ENCODE peak calls at places on chromosomes 4 and X, in six cellular contexts. E, N, Q, J, X and R are unnamed samples.

GRCh38 chr4:159201168-159201567 is 98.3 kb downstream of the RAPGEF2 start:
- DNase-seq in E (no peak), N (no peak), J (no peak), Q (no peak), X (no peak), R (no peak)

GRCh38 chrX:109928596-109929335 is 74.1 kb upstream of the TMEM164 start:
- DNase-seq in N (no peak), Q (no peak), E (no peak), X (no peak), J (no peak), R (no peak)

GRCh38 chrX:37986893-37987292 is 19.5 kb upstream of the SYTL5 start:
- DNase-seq in N (no peak), Q (no peak), J (no peak), E (no peak), X (no peak), R (no peak)

GRCh38 chrX:48793935-48794334 is 7.5 kb downstream of the GATA1 start:
- DNase-seq in Q (no peak), X (no peak), N (no peak), E (no peak), J (no peak), R (no peak)

GRCh38 chr4:88060431-88060830 is 53.0 kb downstream of the PKD2 start:
- DNase-seq in Q (no peak), X (no peak), N (no peak), J (no peak), E (no peak), R (no peak)

GRCh38 chr4:165814256-165815010 is 58.6 kb upstream of the TLL1 start:
- DNase-seq in N (no peak), J (no peak), Q (no peak), X (no peak), E (no peak), R (no peak)

GRCh38 chrX:121283921-121284320 is 236.5 kb downstream of the GLUD2 start:
- DNase-seq in X (no peak), J (no peak), N (no peak), E (no peak), Q (no peak), R (no peak)

GRCh38 chrX:67094061-67094460 is 449.8 kb upstream of the AR start:
- DNase-seq in E (no peak), X (no peak), Q (no peak), N (no peak), J (no peak), R (no peak)

GRCh38 chr4:40307627-40308497 is 27.3 kb upstream of the CHRNA9 start:
- DNase-seq in X (peak; percentile 65), E (no peak), J (peak; percentile 33), N (no peak), Q (peak; percentile 67), R (no peak)

GRCh38 chrX:18607966-18608365 is 63.9 kb downstream of the RS1 start:
- DNase-seq in N (no peak), E (no peak), Q (no peak), J (no peak), X (no peak), R (no peak)

GRCh38 chrX:121191779-121192178 is 144.4 kb downstream of the GLUD2 start:
- DNase-seq in J (no peak), E (no peak), N (no peak), X (no peak), Q (no peak), R (no peak)

GRCh38 chr4:15354790-15355418 is 72.9 kb upstream of the C1QTNF7 start:
- DNase-seq in Q (no peak), J (no peak), X (no peak), N (no peak), E (no peak), R (no peak)

GRCh38 chr4:15416357-15417327 is 11.2 kb upstream of the C1QTNF7 start:
- DNase-seq in J (no peak), E (no peak), N (no peak), X (no peak), Q (no peak), R (no peak)

GRCh38 chr4:91035276-91035675 is 908.1 kb downstream of the CCSER1 start:
- DNase-seq in J (no peak), N (no peak), E (no peak), Q (no peak), X (no peak), R (no peak)

GRCh38 chr4:91028223-91028622 is 901.0 kb downstream of the CCSER1 start:
- DNase-seq in N (no peak), E (no peak), X (no peak), J (no peak), Q (no peak), R (no peak)

GRCh38 chr4:91031761-91032160 is 904.6 kb downstream of the CCSER1 start:
- DNase-seq in N (no peak), Q (no peak), J (no peak), X (no peak), E (no peak), R (no peak)

GRCh38 chr4:91037951-91038350 is 910.8 kb downstream of the CCSER1 start:
- DNase-seq in X (no peak), N (no peak), E (no peak), J (no peak), Q (no peak), R (no peak)

DNA sequence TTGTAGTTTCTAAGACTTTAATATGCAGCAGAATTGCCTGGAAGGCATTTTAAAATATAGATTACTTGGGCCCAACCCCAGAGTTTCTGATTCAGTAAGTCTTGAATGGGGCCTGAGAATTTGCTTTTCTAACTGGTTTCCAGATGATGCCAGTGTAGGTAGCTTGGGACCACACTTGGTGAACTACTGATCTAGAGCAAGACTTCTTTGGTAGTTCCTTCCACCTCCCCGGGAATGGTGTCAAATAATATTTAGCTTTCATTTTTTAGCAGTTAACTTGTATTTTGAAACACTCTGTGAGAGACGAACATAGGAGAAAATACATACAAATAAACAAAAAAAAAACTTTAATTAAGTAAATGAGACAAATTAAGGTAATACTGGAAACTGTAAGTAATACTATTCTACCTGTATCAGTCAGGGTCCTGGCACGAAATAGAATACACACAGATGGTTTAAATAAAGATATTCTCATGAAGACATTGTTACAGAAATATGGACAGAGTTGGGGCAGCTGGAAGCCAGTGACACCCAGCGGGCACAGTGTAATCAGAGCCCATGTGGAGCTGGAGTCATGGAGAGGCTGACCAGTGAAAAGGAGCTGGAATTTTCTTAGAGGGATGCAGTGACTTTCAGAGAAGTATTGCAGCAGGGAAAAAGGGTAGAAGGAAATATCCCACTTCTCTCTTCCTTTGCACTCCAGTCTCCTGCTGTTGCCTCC is 905.7 kb downstream of the CCSER1 start:
- DNase-seq in E (no peak), N (no peak), Q (no peak), J (no peak), X (no peak), R (no peak)
- H3K36me3 ChIP-seq in E (no peaks in the 10 kb centered on the region), N (no peaks in the 10 kb centered on the region), Q (no peaks in the 10 kb centered on the region), J (no peaks in the 10 kb centered on the region), X (no peaks in the 10 kb centered on the region), R (no peaks in the 10 kb centered on the region)

GRCh38 chrX:154121207-154121606 is 22.8 kb upstream of the OPN1LW start:
- DNase-seq in X (no peak), E (no peak), N (no peak), Q (no peak), J (no peak), R (no peak)
- H3K4me1 ChIP-seq in X (no peaks in the 10 kb centered on the region), E (no peaks in the 10 kb centered on the region), N (no peaks in the 10 kb centered on the region), Q (no peaks in the 10 kb centered on the region), J (peaks cover 7% of the 10 kb centered on the region), R (no peaks in the 10 kb centered on the region)

DNA sequence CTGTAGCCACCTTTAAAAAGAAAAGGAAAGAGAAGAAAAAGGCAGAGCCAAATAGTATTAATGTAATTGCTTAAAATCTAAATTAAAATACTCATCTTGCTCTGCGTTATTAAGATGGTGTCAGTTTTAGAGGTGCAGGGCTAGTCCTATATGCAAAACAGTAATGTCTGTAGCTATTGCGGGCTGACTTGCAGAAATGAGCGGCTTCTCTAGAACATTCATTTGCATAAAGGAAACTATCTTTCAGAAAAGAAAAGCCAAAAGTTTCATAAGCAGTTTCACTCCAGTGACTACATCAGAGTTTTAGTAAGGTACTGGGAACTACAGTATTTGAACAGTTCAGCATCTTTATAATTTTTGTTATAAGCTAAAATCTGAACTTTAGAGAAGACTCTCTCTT is 6.0 kb downstream of the SMAD1 start:
- DNase-seq in E (no peak), J (no peak), X (no peak), N (no peak), Q (no peak), R (no peak)
- H3K36me3 ChIP-seq in E (no peaks in the 10 kb centered on the region), J (no peaks in the 10 kb centered on the region), X (no peaks in the 10 kb centered on the region), N (no peaks in the 10 kb centered on the region), Q (no peaks in the 10 kb centered on the region), R (no peaks in the 10 kb centered on the region)

GRCh38 chr4:139555705-139556070 is 331 bp downstream of the SETD7 start:
- DNase-seq in X (peak; percentile 49), Q (peak; percentile 66), E (peak; percentile 73), J (no peak), N (peak; percentile 82), R (peak; percentile 65)

GRCh38 chr4:139557506-139558110 is 1.6 kb upstream of the SETD7 start:
- DNase-seq in E (no peak), J (no peak), X (no peak), Q (no peak), N (no peak), R (no peak)

GRCh38 chr4:139555073-139555704 is 830 bp downstream of the SETD7 start:
- DNase-seq in J (peak; percentile 95), Q (peak; percentile 93), E (peak; percentile 89), X (peak; percentile 89), N (peak; percentile 96), R (peak; percentile 93)

GRCh38 chr4:139556735-139557505 is 901 bp upstream of the SETD7 start:
- DNase-seq in N (peak; percentile 78), Q (peak; percentile 73), X (peak; percentile 81), E (peak; percentile 57), J (peak; percentile 59), R (peak; percentile 80)

DNA sequence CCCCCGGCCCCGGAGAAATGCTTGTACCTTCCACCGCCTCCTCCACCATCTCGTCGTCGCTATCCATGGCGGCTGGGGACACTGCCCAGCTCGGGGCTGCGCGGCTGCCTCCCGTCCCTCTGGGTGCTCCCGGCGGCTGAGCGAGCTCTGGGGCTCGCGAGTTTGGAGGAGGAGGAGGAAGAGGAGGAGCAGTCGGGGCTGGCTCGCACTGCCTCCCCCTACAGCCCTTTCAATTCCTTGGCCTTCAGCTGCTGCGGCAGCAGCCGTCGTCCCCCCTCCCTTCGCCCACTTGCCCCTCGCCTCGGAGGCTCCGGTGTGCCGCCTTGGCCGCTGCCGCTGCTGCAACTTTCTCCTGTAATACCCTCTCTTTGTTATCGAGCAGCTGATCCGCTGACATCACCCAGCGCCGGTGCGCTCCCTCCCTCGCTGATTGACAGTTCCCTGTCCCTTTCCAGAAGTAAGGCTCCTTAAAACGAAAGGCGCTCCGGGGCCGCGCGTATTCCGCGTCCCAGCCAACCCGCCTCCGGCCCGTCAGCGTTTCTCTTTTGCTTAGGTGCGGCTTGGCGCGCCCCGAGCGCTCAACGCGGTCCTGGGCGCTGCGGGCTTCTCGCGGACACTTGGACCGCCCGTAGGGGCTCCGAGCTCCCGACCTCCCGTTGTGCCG is at the start of gene SETD7:
- DNase-seq in Q (peak; percentile 84), X (peak; percentile 79), J (peak; percentile 83), E (peak; percentile 82), N (peak; percentile 88), R (peak; percentile 85)
- H3K4me1 ChIP-seq in Q (peaks cover 21% of the 10 kb centered on the region), X (peaks cover 45% of the 10 kb centered on the region), J (peaks cover 51% of the 10 kb centered on the region), E (peaks cover 16% of the 10 kb centered on the region), N (peaks cover 37% of the 10 kb centered on the region), R (no peaks in the 10 kb centered on the region)

DNA sequence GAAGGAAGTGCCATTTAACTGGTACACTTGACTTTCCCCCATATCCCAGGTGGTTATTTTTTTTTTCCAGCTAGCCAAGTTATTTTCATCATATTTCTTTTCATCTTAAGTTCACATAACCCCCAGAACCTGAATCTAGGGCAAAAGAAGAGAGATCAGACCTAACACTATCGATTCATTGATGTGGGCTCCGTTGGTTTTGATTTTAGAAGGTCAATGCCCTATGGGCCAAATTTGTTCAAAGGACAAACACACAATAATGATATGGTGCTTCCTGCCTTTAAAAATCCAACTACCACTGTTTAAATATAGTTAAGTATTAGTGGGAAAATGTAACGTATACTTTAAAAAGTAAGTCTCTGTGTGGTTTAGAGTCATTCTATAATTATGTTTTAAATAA is 665.7 kb downstream of the ZNF674 start:
- DNase-seq in X (no peak), N (no peak), E (no peak), Q (no peak), J (no peak), R (no peak)
- H3K36me3 ChIP-seq in X (no peaks in the 10 kb centered on the region), N (no peaks in the 10 kb centered on the region), E (no peaks in the 10 kb centered on the region), Q (no peaks in the 10 kb centered on the region), J (no peaks in the 10 kb centered on the region), R (no peaks in the 10 kb centered on the region)